ENCODE peak calls at places on chromosomes 6 and 20, in four cellular contexts. W, A, F and J are unnamed samples.

GRCh38 chr6:116996842-116997241 is 119.8 kb downstream of the RFX6 start:
- DNase-seq in W (no peak), A (no peak), F (no peak), J (no peak)

GRCh38 chr20:35491823-35492222 is 36.4 kb downstream of the CEP250 start:
- DNase-seq in F (no peak), A (no peak), W (no peak), J (no peak)

GRCh38 chr6:48610846-48611245 is 499.8 kb upstream of the PTCHD4 start:
- DNase-seq in W (no peak), A (no peak), F (no peak), J (no peak)

GRCh38 chr6:99711925-99712324 is 105.3 kb downstream of the PRDM13 start:
- DNase-seq in F (no peak), A (no peak), W (no peak), J (no peak)

GRCh38 chr6:19921821-19922220 is 84.7 kb downstream of the ID4 start:
- DNase-seq in A (no peak), W (no peak), F (no peak), J (no peak)

GRCh38 chr6:48915591-48915990 is 547.5 kb downstream of the MMUT start:
- DNase-seq in W (no peak), A (no peak), F (no peak), J (no peak)

GRCh38 chr6:32968770-32969684 is 633 bp downstream of the BRD2 start:
- DNase-seq in F (peak), A (peak), W (peak), J (peak)

GRCh38 chr20:25275813-25276532 is 28.1 kb downstream of the PYGB start:
- DNase-seq in A (no peak), F (no peak), W (peak), J (no peak)

GRCh38 chr6:12845224-12846004 is 128.8 kb downstream of the PHACTR1 start:
- DNase-seq in A (no peak), F (no peak), W (no peak), J (no peak)

GRCh38 chr6:62229231-62229630 is 56.8 kb downstream of the KHDRBS2 start:
- DNase-seq in A (no peak), W (no peak), F (no peak), J (no peak)

GRCh38 chr6:15244605-15245360 is 1.1 kb upstream of the JARID2 start:
- DNase-seq in W (peak), F (peak), A (peak), J (peak)

GRCh38 chr6:11770546-11771466 is 7.8 kb downstream of the ADTRP start:
- DNase-seq in A (no peak), F (peak), W (peak), J (no peak)

GRCh38 chr20:19885981-19886665 is 128.1 kb downstream of the RIN2 start:
- DNase-seq in W (peak), F (no peak), A (no peak), J (no peak)

GRCh38 chr6:42110683-42111082 is 31.7 kb downstream of the C6orf132 start:
- DNase-seq in A (no peak), F (no peak), W (no peak), J (no peak)

GRCh38 chr6:15413558-15414257 is 167.8 kb downstream of the JARID2 start:
- DNase-seq in F (no peak), W (no peak), A (no peak), J (no peak)

GRCh38 chr6:150672792-150673191 is 73.1 kb downstream of the PLEKHG1 start:
- DNase-seq in F (no peak), W (no peak), A (no peak), J (no peak)

GRCh38 chr20:44683263-44684046 is 31.7 kb upstream of the CCN5 start:
- DNase-seq in A (peak), F (no peak), W (peak), J (peak)

GRCh38 chr6:47042238-47042843 is at the start of gene ADGRF1:
- DNase-seq in F (no peak), A (no peak), W (peak), J (no peak)

GRCh38 chr6:44339301-44339700 is 3.1 kb upstream of the SPATS1 start:
- DNase-seq in F (no peak), A (no peak), W (no peak), J (no peak)

GRCh38 chr20:20396794-20397193 is 28.9 kb downstream of the INSM1 start:
- DNase-seq in A (no peak), W (no peak), F (no peak), J (no peak)

GRCh38 chr6:17968081-17968518 is 19.3 kb downstream of the KIF13A start:
- DNase-seq in F (no peak), W (no peak), A (no peak), J (no peak)

GRCh38 chr6:82996156-82996555 is 69.5 kb downstream of the UBE3D start:
- DNase-seq in F (no peak), A (no peak), W (no peak), J (no peak)